ENCODE peak calls at places on chromosomes 12 and 14, in four cellular contexts. E, K, T and W are unnamed samples.

GRCh38 chr14:54789166-54789565 is 113.5 kb downstream of the GCH1 start:
- DNase-seq in T (no peak), K (no peak), E (no peak), W (no peak)

GRCh38 chr14:65846469-65846868 is 433.9 kb downstream of the FUT8 start:
- DNase-seq in T (no peak), E (no peak), K (no peak), W (no peak)

GRCh38 chr12:13178568-13179158 is 17.9 kb upstream of the EMP1 start:
- DNase-seq in K (no peak), T (no peak), E (no peak), W (no peak)

GRCh38 chr12:1205512-1206060 is 214.6 kb downstream of the ERC1 start:
- DNase-seq in T (no peak), E (no peak), K (no peak), W (no peak)

GRCh38 chr14:46819117-46819516 is 167.5 kb upstream of the RPL10L start:
- DNase-seq in E (no peak), T (no peak), K (no peak), W (no peak)

GRCh38 chr14:80956105-80956504 is 684 bp downstream of the TSHR start:
- DNase-seq in K (no peak), T (no peak), E (no peak), W (no peak)

GRCh38 chr14:69616408-69616773 is 5.0 kb downstream of the SUSD6 start:
- DNase-seq in E (no peak), K (no peak), T (no peak), W (no peak)

GRCh38 chr12:77837876-77838291 is 7.2 kb downstream of the NAV3 start:
- DNase-seq in K (no peak), E (no peak), T (no peak), W (no peak)

GRCh38 chr12:27505124-27505523 is 18.9 kb upstream of the PPFIBP1 start:
- DNase-seq in K (no peak), E (no peak), T (no peak), W (no peak)

GRCh38 chr12:51011960-51012359 is 14.2 kb downstream of the SLC11A2 start:
- DNase-seq in E (no peak), T (no peak), K (no peak), W (no peak)
- TF ChIP-seq SPI1 in E (no peak), T (no peak), K (no peak), W (no peak)

DNA sequence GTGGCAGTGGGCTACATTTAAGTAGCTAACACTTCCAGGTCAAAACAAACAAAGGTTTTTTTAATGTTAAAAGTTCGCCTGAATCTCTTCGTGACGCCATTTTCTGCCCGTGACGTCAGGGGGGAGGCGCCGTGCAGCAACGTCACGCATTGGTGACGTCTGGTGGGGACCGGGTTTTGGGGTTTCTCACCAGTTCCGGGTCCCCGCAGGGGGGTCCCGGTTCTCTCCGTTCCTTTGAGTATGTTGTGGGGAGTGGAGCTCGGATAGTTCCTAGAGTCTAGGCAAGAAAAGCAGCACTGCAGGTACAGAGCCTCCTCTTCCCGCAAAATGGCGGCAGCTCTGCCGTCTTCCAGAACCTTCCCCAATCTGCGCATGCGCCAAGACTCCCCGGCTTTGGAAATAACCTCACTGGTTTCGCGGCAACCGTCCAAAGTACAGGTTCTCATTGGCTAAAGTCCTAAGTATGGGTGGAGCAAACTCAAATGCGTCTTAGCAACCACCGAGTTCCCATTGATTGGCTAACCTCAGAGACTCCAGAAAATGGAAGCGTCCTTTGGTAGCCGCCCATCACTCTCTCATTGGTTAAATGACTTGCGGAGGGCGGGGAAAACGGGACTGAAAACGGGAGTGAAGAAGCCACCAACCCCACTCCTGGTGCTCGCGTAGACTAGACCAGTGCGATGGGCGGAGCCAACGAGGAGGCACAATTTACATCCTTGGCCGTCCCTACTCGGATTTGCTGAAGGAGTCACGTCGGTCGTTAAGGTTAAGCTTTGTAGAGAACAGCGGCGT is at the start of gene RBM23:
- DNase-seq in E (peak), K (peak), T (peak), W (peak)
- TF ChIP-seq POLR2AphosphoS5 in E (peak), K (peak), T (peak), W (peak)

GRCh38 chr12:64385468-64385867 is 5.1 kb downstream of the C12orf56 start:
- DNase-seq in E (no peak), T (no peak), K (no peak), W (no peak)

GRCh38 chr12:64392221-64392620 is 1.7 kb upstream of the C12orf56 start:
- DNase-seq in K (no peak), T (peak), E (peak), W (no peak)

GRCh38 chr12:64389154-64389553 is 1.4 kb downstream of the C12orf56 start:
- DNase-seq in E (no peak), K (no peak), T (no peak), W (no peak)

GRCh38 chr12:64387201-64387816 is 3.2 kb downstream of the C12orf56 start:
- DNase-seq in E (no peak), K (no peak), T (no peak), W (no peak)

DNA sequence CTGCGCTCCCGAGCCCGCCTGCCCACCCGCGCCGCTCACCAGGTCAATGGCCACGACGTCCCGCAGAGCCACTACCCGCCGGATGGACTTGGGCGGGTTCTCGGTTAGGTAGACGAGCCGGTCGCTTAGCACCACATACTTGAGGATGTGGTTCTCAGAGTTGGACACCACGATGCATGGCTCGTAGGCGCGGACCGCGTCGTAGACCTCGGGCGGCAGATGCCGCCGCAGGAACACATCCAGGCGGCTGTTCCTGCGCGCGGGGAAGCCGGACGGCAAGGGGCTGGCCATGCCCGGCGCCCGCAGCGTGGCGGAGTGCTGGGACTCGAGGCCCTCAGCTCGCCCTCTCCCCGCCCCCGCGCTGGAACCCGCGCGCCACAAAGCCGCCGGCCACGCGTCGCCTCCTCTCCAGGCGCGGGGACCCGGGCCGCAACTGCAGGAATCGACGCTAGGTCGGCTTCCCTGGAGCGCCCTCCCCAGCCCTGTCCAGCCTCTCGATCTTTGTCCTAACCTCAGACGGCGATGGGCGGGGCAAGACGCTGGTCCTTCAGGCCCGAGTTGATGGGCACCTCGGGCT is at the start of gene C12orf56:
- DNase-seq in K (no peak), T (no peak), E (no peak), W (no peak)
- TF ChIP-seq SPI1 in K (no peak), T (no peak), E (no peak), W (no peak)

GRCh38 chr12:96493101-96493500 is 3.7 kb downstream of the CFAP54 start:
- DNase-seq in E (no peak), T (no peak), K (no peak), W (no peak)

GRCh38 chr12:96486751-96487150 is 2.6 kb upstream of the CFAP54 start:
- DNase-seq in E (no peak), T (no peak), K (no peak), W (no peak)

GRCh38 chr12:96487214-96487613 is 2.2 kb upstream of the CFAP54 start:
- DNase-seq in E (no peak), K (no peak), T (no peak), W (no peak)

GRCh38 chr12:96487634-96488033 is 1.7 kb upstream of the CFAP54 start:
- DNase-seq in K (no peak), T (no peak), E (no peak), W (no peak)

DNA sequence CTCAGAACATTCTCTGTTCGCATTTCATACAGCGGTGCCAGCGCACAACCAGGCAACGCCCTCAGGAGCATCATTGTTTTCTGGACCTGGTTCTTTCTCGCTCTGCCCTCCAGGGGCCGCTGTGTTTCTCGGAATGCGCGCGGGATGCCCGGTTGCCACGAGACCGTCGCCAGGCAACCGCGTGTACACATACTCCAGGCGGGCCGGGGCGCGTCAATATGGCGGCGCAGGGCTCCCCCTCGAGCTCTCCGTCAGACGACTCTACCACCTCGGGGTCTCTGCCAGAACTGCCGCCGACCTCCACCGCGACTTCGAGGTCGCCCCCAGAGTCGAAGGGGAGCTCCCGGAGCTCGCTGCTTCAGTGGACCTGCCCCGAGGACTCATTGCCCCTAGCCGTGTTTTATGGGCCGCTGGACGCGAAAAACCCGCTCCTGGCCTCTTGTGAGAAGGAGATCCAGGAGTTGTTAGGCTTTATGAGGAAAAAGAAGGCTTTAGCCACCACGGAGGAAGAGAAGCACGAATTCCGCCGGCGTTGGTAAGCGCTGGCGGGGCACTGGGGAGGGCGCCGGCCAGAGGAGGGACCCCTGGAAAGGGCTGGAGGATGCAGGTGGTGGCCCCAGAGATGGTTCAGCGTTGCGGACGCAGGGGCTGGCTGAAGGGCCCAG is at the start of gene CFAP54:
- DNase-seq in E (peak), T (peak), K (peak), W (peak)
- TF ChIP-seq POLR2AphosphoS5 in E (no peak), T (no peak), K (no peak), W (no peak)